ENCODE peak calls at places on chromosomes 11 and 22, in four cellular contexts. M is left cardiac atrium; C is NCI-H1092; S is stimulated activated CD4-positive, alpha-beta T cell treated with anti-CD3 and anti-CD28 coated beads, TNF-alpha, amount 100 ng/mL, for 4 hours. F is an unnamed sample.

GRCh38 chr22:41939981-41940852 is 6.7 kb downstream of the CENPM start:
- DNase-seq in M (no peak), C (no peak), S (peak), F (peak)

GRCh38 chr11:47765086-47765485 is 2.1 kb downstream of the FNBP4 start:
- DNase-seq in M (no peak), C (no peak), S (no peak), F (no peak)

GRCh38 chr11:122741613-122742012 is 86.1 kb downstream of the UBASH3B start:
- DNase-seq in M (peak), C (no peak), S (no peak), F (no peak)

GRCh38 chr11:64801591-64802369 is 1.2 kb downstream of the MAP4K2 start:
- DNase-seq in M (no peak), C (no peak), S (no peak), F (no peak)

GRCh38 chr22:40805699-40806203 is 13.4 kb downstream of the SLC25A17 start:
- DNase-seq in M (no peak), C (no peak), S (no peak), F (no peak)

GRCh38 chr11:38345286-38345685 is 1747.2 kb upstream of the RAG2 start:
- DNase-seq in M (no peak), C (no peak), S (no peak), F (no peak)

GRCh38 chr11:65021509-65021908 is 5.7 kb upstream of the SNX15 start:
- DNase-seq in M (no peak), C (no peak), S (no peak), F (no peak)

GRCh38 chr11:12767577-12767976 is 93.4 kb downstream of the TEAD1 start:
- DNase-seq in M (no peak), C (no peak), S (no peak), F (no peak)

GRCh38 chr11:86182976-86183584 is 61.5 kb upstream of the EED start:
- DNase-seq in M (no peak), C (no peak), S (peak), F (peak)

GRCh38 chr11:73404048-73404447 is 27.8 kb downstream of the RELT start:
- DNase-seq in M (peak), C (peak), S (no peak), F (no peak)

GRCh38 chr22:45237065-45237990 is 3.4 kb downstream of the KIAA0930 start:
- DNase-seq in M (no peak), C (no peak), S (no peak), F (no peak)

GRCh38 chr11:131481317-131481716 is 110.9 kb downstream of the NTM start:
- DNase-seq in M (no peak), C (no peak), S (no peak), F (no peak)

GRCh38 chr11:76620471-76620870 is 50.1 kb downstream of the LRRC32 start:
- DNase-seq in M (no peak), C (no peak), S (no peak), F (no peak)

GRCh38 chr11:28842716-28843115 is 734.5 kb downstream of the METTL15 start:
- DNase-seq in M (no peak), C (no peak), S (no peak), F (no peak)

GRCh38 chr22:17120711-17121234 is 387 bp downstream of the TMEM121B start:
- DNase-seq in M (no peak), C (no peak), S (peak), F (no peak)

GRCh38 chr22:17922925-17923898 is 101.1 kb downstream of the MICAL3 start:
- DNase-seq in M (no peak), C (no peak), S (no peak), F (no peak)

GRCh38 chr11:75376175-75376574 is 23.1 kb upstream of the RPS3 start:
- DNase-seq in M (no peak), C (no peak), S (no peak), F (no peak)

GRCh38 chr11:11178671-11179070 is 174.4 kb downstream of the CSNK2A3 start:
- DNase-seq in M (no peak), C (no peak), S (no peak), F (no peak)

GRCh38 chr11:72624496-72625201 is 49.6 kb downstream of the PDE2A start:
- DNase-seq in M (peak), C (no peak), S (no peak), F (no peak)

F was measured in activated CD4-positive, alpha-beta T cell treated with anti-CD3 and anti-CD28 coated beads, Interleukin-2, amount 50 U/mL, for 24 hours.